ENCODE peak calls at places on chromosomes 12 and 14, in ten cellular contexts. One of them, this sample, is unnamed.

GRCh38 chr12:78863482-78864427 is 819 bp upstream of the SYT1 start:
- DNase-seq in IMR-90: peak
- DNase-seq in neural progenitor cell: peak
- DNase-seq in pancreas: peak
- DNase-seq in fibroblast of villous mesenchyme: peak
- DNase-seq in body of pancreas: peak
- DNase-seq in glutamatergic neuron: peak
- DNase-seq in ascending aorta: no peak
- DNase-seq in Caco-2: peak
- DNase-seq in B cell: peak
- DNase-seq in this sample: no peak

GRCh38 chr14:70882771-70883492 is 24.3 kb upstream of the PCNX1 start:
- DNase-seq in ascending aorta: no peak
- DNase-seq in B cell: no peak
- DNase-seq in IMR-90: peak
- DNase-seq in neural progenitor cell: no peak
- DNase-seq in body of pancreas: peak
- DNase-seq in Caco-2: no peak
- DNase-seq in pancreas: no peak
- DNase-seq in fibroblast of villous mesenchyme: peak
- DNase-seq in glutamatergic neuron: no peak
- DNase-seq in this sample: no peak

GRCh38 chr12:1795221-1795784 is 25.1 kb upstream of the LRTM2 start:
- DNase-seq in Caco-2: no peak
- DNase-seq in B cell: no peak
- DNase-seq in fibroblast of villous mesenchyme: no peak
- DNase-seq in IMR-90: no peak
- DNase-seq in ascending aorta: no peak
- DNase-seq in pancreas: no peak
- DNase-seq in glutamatergic neuron: no peak
- DNase-seq in neural progenitor cell: no peak
- DNase-seq in body of pancreas: no peak
- DNase-seq in this sample: peak

GRCh38 chr12:1807489-1807888 is 12.9 kb upstream of the LRTM2 start:
- DNase-seq in glutamatergic neuron: no peak
- DNase-seq in neural progenitor cell: no peak
- DNase-seq in IMR-90: no peak
- DNase-seq in pancreas: peak
- DNase-seq in Caco-2: no peak
- DNase-seq in B cell: no peak
- DNase-seq in body of pancreas: no peak
- DNase-seq in fibroblast of villous mesenchyme: no peak
- DNase-seq in ascending aorta: no peak
- DNase-seq in this sample: no peak

GRCh38 chr12:113479578-113480335 is 8.1 kb upstream of the LHX5 start:
- DNase-seq in pancreas: peak
- DNase-seq in glutamatergic neuron: peak
- DNase-seq in body of pancreas: peak
- DNase-seq in fibroblast of villous mesenchyme: peak
- DNase-seq in neural progenitor cell: peak
- DNase-seq in B cell: peak
- DNase-seq in ascending aorta: no peak
- DNase-seq in IMR-90: peak
- DNase-seq in Caco-2: peak
- DNase-seq in this sample: no peak

GRCh38 chr12:65232490-65233077 is 45.9 kb upstream of the MSRB3 start:
- DNase-seq in glutamatergic neuron: no peak
- DNase-seq in neural progenitor cell: no peak
- DNase-seq in Caco-2: no peak
- DNase-seq in B cell: peak
- DNase-seq in ascending aorta: no peak
- DNase-seq in IMR-90: peak
- DNase-seq in pancreas: no peak
- DNase-seq in body of pancreas: no peak
- DNase-seq in fibroblast of villous mesenchyme: peak
- DNase-seq in this sample: no peak

GRCh38 chr14:27228053-27228452 is 630.2 kb upstream of the NOVA1 start:
- DNase-seq in Caco-2: no peak
- DNase-seq in B cell: no peak
- DNase-seq in pancreas: no peak
- DNase-seq in ascending aorta: no peak
- DNase-seq in IMR-90: no peak
- DNase-seq in glutamatergic neuron: no peak
- DNase-seq in body of pancreas: no peak
- DNase-seq in fibroblast of villous mesenchyme: no peak
- DNase-seq in neural progenitor cell: no peak
- DNase-seq in this sample: no peak

GRCh38 chr14:50040905-50041465 is 75.4 kb downstream of the VCPKMT start:
- DNase-seq in glutamatergic neuron: no peak
- DNase-seq in Caco-2: no peak
- DNase-seq in IMR-90: no peak
- DNase-seq in body of pancreas: no peak
- DNase-seq in neural progenitor cell: no peak
- DNase-seq in B cell: no peak
- DNase-seq in pancreas: no peak
- DNase-seq in ascending aorta: no peak
- DNase-seq in fibroblast of villous mesenchyme: no peak
- DNase-seq in this sample: no peak

GRCh38 chr12:101459642-101460346 is 15.3 kb upstream of the SPIC start:
- DNase-seq in Caco-2: peak
- DNase-seq in fibroblast of villous mesenchyme: peak
- DNase-seq in body of pancreas: peak
- DNase-seq in pancreas: no peak
- DNase-seq in B cell: no peak
- DNase-seq in neural progenitor cell: no peak
- DNase-seq in glutamatergic neuron: no peak
- DNase-seq in IMR-90: peak
- DNase-seq in ascending aorta: no peak
- DNase-seq in this sample: peak

GRCh38 chr14:102944448-102945330 is 22.2 kb downstream of the AMN start:
- DNase-seq in pancreas: no peak
- DNase-seq in ascending aorta: no peak
- DNase-seq in IMR-90: no peak
- DNase-seq in fibroblast of villous mesenchyme: no peak
- DNase-seq in neural progenitor cell: no peak
- DNase-seq in glutamatergic neuron: no peak
- DNase-seq in B cell: no peak
- DNase-seq in body of pancreas: no peak
- DNase-seq in Caco-2: no peak
- DNase-seq in this sample: no peak

GRCh38 chr12:65891987-65892481 is 67.8 kb downstream of the HMGA2 start:
- DNase-seq in body of pancreas: peak
- DNase-seq in B cell: no peak
- DNase-seq in ascending aorta: peak
- DNase-seq in glutamatergic neuron: no peak
- DNase-seq in fibroblast of villous mesenchyme: peak
- DNase-seq in pancreas: no peak
- DNase-seq in neural progenitor cell: no peak
- DNase-seq in Caco-2: no peak
- DNase-seq in IMR-90: peak
- DNase-seq in this sample: peak

GRCh38 chr14:55846852-55847471 is 267.0 kb downstream of the KTN1 start:
- DNase-seq in pancreas: no peak
- DNase-seq in B cell: no peak
- DNase-seq in body of pancreas: peak
- DNase-seq in ascending aorta: no peak
- DNase-seq in neural progenitor cell: no peak
- DNase-seq in fibroblast of villous mesenchyme: peak
- DNase-seq in Caco-2: no peak
- DNase-seq in IMR-90: peak
- DNase-seq in glutamatergic neuron: no peak
- DNase-seq in this sample: no peak

DNA sequence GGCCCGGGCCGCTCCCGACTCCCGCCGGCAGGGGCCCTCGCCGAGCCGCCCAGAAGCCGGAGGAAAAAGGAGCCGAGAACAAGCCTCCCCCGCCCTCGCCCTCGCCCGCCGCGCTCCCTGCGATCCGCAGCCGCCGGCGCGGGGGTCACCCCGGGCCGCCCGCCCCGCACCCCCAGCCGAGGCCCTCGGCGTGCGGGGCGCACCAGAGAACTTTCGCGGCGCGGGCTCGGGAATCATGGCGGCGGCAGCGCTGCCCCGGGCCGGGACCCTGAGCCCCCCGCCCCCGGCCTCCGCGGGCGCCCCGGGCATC is 519 bp downstream of the CDK2AP1 start:
- DNase-seq in fibroblast of villous mesenchyme: peak
- DNase-seq in ascending aorta: no peak
- DNase-seq in neural progenitor cell: peak
- DNase-seq in B cell: peak
- DNase-seq in Caco-2: peak
- DNase-seq in pancreas: peak
- DNase-seq in IMR-90: peak
- DNase-seq in glutamatergic neuron: peak
- DNase-seq in body of pancreas: peak
- DNase-seq in this sample: no peak
- TF ChIP-seq CTCF in fibroblast of villous mesenchyme: peak
- TF ChIP-seq CTCF in ascending aorta: no peak
- TF ChIP-seq CTCF in neural progenitor cell: peak
- TF ChIP-seq CTCF in B cell: peak
- TF ChIP-seq CTCF in Caco-2: peak
- TF ChIP-seq CTCF in pancreas: no peak
- TF ChIP-seq CTCF in IMR-90: peak
- TF ChIP-seq CTCF in glutamatergic neuron: no peak
- TF ChIP-seq CTCF in body of pancreas: peak
- TF ChIP-seq CTCF in this sample: peak

GRCh38 chr12:25131270-25131669 is 63.7 kb downstream of the DNAI7 start:
- DNase-seq in B cell: no peak
- DNase-seq in fibroblast of villous mesenchyme: no peak
- DNase-seq in glutamatergic neuron: no peak
- DNase-seq in Caco-2: peak
- DNase-seq in neural progenitor cell: no peak
- DNase-seq in body of pancreas: no peak
- DNase-seq in pancreas: no peak
- DNase-seq in IMR-90: no peak
- DNase-seq in ascending aorta: no peak
- DNase-seq in this sample: no peak

GRCh38 chr12:25130741-25131188 is 64.2 kb downstream of the DNAI7 start:
- DNase-seq in fibroblast of villous mesenchyme: peak
- DNase-seq in Caco-2: peak
- DNase-seq in body of pancreas: no peak
- DNase-seq in glutamatergic neuron: no peak
- DNase-seq in IMR-90: peak
- DNase-seq in B cell: peak
- DNase-seq in neural progenitor cell: peak
- DNase-seq in ascending aorta: no peak
- DNase-seq in pancreas: no peak
- DNase-seq in this sample: no peak

GRCh38 chr12:25135531-25136154 is 59.3 kb downstream of the DNAI7 start:
- DNase-seq in neural progenitor cell: peak
- DNase-seq in ascending aorta: no peak
- DNase-seq in glutamatergic neuron: no peak
- DNase-seq in pancreas: no peak
- DNase-seq in B cell: no peak
- DNase-seq in body of pancreas: no peak
- DNase-seq in Caco-2: peak
- DNase-seq in fibroblast of villous mesenchyme: no peak
- DNase-seq in IMR-90: no peak
- DNase-seq in this sample: no peak
- TF ChIP-seq CTCF in neural progenitor cell: peak
- TF ChIP-seq CTCF in ascending aorta: no peak
- TF ChIP-seq CTCF in glutamatergic neuron: no peak
- TF ChIP-seq CTCF in pancreas: no peak
- TF ChIP-seq CTCF in B cell: no peak
- TF ChIP-seq CTCF in body of pancreas: no peak
- TF ChIP-seq CTCF in Caco-2: peak
- TF ChIP-seq CTCF in fibroblast of villous mesenchyme: no peak
- TF ChIP-seq CTCF in IMR-90: no peak
- TF ChIP-seq CTCF in this sample: no peak

DNA sequence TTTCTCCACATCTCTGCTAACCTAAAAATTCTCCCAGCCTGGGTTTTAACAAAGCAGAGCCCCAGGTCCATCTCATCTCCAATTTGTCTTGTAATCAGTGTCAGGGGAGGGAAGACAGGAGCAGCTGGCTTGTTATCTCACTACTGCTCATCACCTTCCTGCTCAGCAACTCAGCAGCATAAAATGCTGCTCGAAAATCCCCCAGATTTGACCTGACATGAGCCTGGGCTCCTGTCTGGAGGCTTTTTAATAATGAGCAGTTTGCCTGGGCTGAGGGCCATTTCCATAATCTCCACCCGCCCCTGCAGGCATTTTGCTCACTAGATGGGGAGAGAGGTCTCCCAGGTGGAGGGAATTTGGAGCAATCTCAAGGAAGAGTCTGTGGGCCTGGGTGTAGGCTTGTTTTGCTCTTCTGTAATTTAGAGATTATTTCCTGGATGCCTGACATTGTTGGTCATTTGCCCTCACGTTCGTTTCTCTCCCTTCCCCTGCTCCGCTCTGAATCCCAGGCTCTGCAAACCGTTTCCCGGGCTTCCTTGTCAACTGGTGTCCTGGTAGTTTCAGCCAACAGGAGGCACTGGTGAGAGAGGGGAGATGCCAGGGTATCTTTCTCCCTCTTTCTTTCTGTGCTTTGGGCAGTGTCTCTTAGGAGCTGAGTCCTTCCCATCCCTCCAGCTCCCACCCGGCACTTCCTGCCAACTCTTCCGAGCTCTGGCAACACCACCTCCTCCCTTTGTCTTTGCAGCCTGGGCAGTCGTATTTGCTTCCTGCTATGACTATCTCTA is 299.2 kb downstream of the GLT1D1 start:
- DNase-seq in Caco-2: no peak
- DNase-seq in ascending aorta: no peak
- DNase-seq in IMR-90: no peak
- DNase-seq in pancreas: no peak
- DNase-seq in body of pancreas: no peak
- DNase-seq in fibroblast of villous mesenchyme: no peak
- DNase-seq in neural progenitor cell: peak
- DNase-seq in B cell: no peak
- DNase-seq in glutamatergic neuron: no peak
- DNase-seq in this sample: no peak
- TF ChIP-seq CTCF in Caco-2: no peak
- TF ChIP-seq CTCF in ascending aorta: no peak
- TF ChIP-seq CTCF in IMR-90: no peak
- TF ChIP-seq CTCF in pancreas: no peak
- TF ChIP-seq CTCF in body of pancreas: peak
- TF ChIP-seq CTCF in fibroblast of villous mesenchyme: no peak
- TF ChIP-seq CTCF in neural progenitor cell: peak
- TF ChIP-seq CTCF in B cell: no peak
- TF ChIP-seq CTCF in glutamatergic neuron: no peak
- TF ChIP-seq CTCF in this sample: no peak

GRCh38 chr14:94129111-94129757 is at the start of gene IFI27L2:
- DNase-seq in B cell: peak
- DNase-seq in pancreas: peak
- DNase-seq in IMR-90: peak
- DNase-seq in body of pancreas: peak
- DNase-seq in Caco-2: peak
- DNase-seq in fibroblast of villous mesenchyme: peak
- DNase-seq in ascending aorta: peak
- DNase-seq in glutamatergic neuron: peak
- DNase-seq in neural progenitor cell: peak
- DNase-seq in this sample: no peak
- TF ChIP-seq CTCF in B cell: peak
- TF ChIP-seq CTCF in pancreas: peak
- TF ChIP-seq CTCF in IMR-90: peak
- TF ChIP-seq CTCF in body of pancreas: peak
- TF ChIP-seq CTCF in Caco-2: peak
- TF ChIP-seq CTCF in fibroblast of villous mesenchyme: peak
- TF ChIP-seq CTCF in ascending aorta: peak
- TF ChIP-seq CTCF in glutamatergic neuron: peak
- TF ChIP-seq CTCF in neural progenitor cell: peak
- TF ChIP-seq CTCF in this sample: peak

GRCh38 chr14:68306934-68307758 is 485.7 kb downstream of the ZFP36L1 start:
- DNase-seq in ascending aorta: no peak
- DNase-seq in fibroblast of villous mesenchyme: no peak
- DNase-seq in pancreas: peak
- DNase-seq in IMR-90: peak
- DNase-seq in Caco-2: peak
- DNase-seq in B cell: no peak
- DNase-seq in body of pancreas: peak
- DNase-seq in neural progenitor cell: no peak
- DNase-seq in glutamatergic neuron: no peak
- DNase-seq in this sample: peak
- TF ChIP-seq CTCF in ascending aorta: no peak
- TF ChIP-seq CTCF in fibroblast of villous mesenchyme: no peak
- TF ChIP-seq CTCF in pancreas: no peak
- TF ChIP-seq CTCF in IMR-90: no peak
- TF ChIP-seq CTCF in Caco-2: no peak
- TF ChIP-seq CTCF in B cell: no peak
- TF ChIP-seq CTCF in body of pancreas: no peak
- TF ChIP-seq CTCF in neural progenitor cell: no peak
- TF ChIP-seq CTCF in glutamatergic neuron: no peak
- TF ChIP-seq CTCF in this sample: no peak

This sample was measured in LNCaP clone FGC.